ENCODE peak calls at places on chromosomes 11 and 22, in eight cellular contexts. S is psoas muscle, I is transverse colon, G is IMR-90, E is gastrocnemius medialis, X is upper lobe of left lung, H is colonic mucosa, D is lower lobe of right lung. Y is an unnamed sample. For H3K4me1, the result is how much of the 10 kb centered on the place peaks cover.

GRCh38 chr22:47376901-47377520 is 614.6 kb downstream of the TBC1D22A start:
- DNase-seq in S (no peak), I (no peak), G (no peak), E (no peak), X (peak), H (no peak), D (peak), Y (no peak)

GRCh38 chr22:29202231-29203192 is 3.2 kb upstream of the EMID1 start:
- DNase-seq in S (peak), I (peak), G (peak), E (peak), X (peak), H (peak), D (peak), Y (peak)

GRCh38 chr22:50626314-50626855 is 1.6 kb downstream of the ARSA start:
- DNase-seq in S (no peak), I (no peak), G (no peak), E (no peak), X (no peak), H (no peak), D (no peak), Y (no peak)

GRCh38 chr22:26276530-26277200 is 107.4 kb downstream of the SEZ6L start:
- DNase-seq in S (no peak), I (no peak), G (no peak), E (no peak), X (no peak), H (no peak), D (no peak), Y (no peak)

GRCh38 chr11:122751298-122752070 is 86.8 kb upstream of the CRTAM start:
- DNase-seq in S (no peak), I (no peak), G (peak), E (no peak), X (no peak), H (no peak), D (no peak), Y (no peak)

GRCh38 chr11:21475276-21475675 is 717.6 kb upstream of the ANO5 start:
- DNase-seq in S (no peak), I (no peak), G (no peak), E (no peak), X (no peak), H (no peak), D (no peak), Y (no peak)

GRCh38 chr22:22993184-22993583 is 77.1 kb upstream of the GNAZ start:
- DNase-seq in S (no peak), I (peak), G (no peak), E (no peak), X (no peak), H (peak), D (no peak), Y (no peak)

GRCh38 chr22:35345808-35346505 is 34.9 kb upstream of the HMOX1 start:
- DNase-seq in S (no peak), I (no peak), G (no peak), E (no peak), X (no peak), H (no peak), D (no peak), Y (no peak)

GRCh38 chr11:110077866-110078325 is 15.3 kb upstream of the ZC3H12C start:
- DNase-seq in S (no peak), I (no peak), G (peak), E (no peak), X (no peak), H (no peak), D (no peak), Y (no peak)

GRCh38 chr22:30894371-30894740 is 74.2 kb downstream of the MORC2 start:
- DNase-seq in S (no peak), I (no peak), G (no peak), E (no peak), X (no peak), H (no peak), D (no peak), Y (no peak)

GRCh38 chr22:44994399-44995281 is 15.2 kb downstream of the PHF21B start:
- DNase-seq in S (no peak), I (no peak), G (no peak), E (no peak), X (no peak), H (no peak), D (no peak), Y (no peak)

GRCh38 chr11:11320820-11321219 is 32.2 kb downstream of the CSNK2A3 start:
- DNase-seq in S (no peak), I (no peak), G (no peak), E (no peak), X (no peak), H (no peak), D (no peak), Y (no peak)

GRCh38 chr11:134754196-134754822 is 342.3 kb upstream of the B3GAT1 start:
- DNase-seq in S (no peak), I (no peak), G (no peak), E (no peak), X (no peak), H (no peak), D (no peak), Y (no peak)

GRCh38 chr11:45921561-45922424 is 663 bp upstream of the LARGE2 start:
- DNase-seq in S (peak), I (peak), G (no peak), E (peak), X (peak), H (peak), D (peak), Y (no peak)

GRCh38 chr11:112795142-112795815 is 165.9 kb upstream of the NCAM1 start:
- DNase-seq in S (peak), I (peak), G (peak), E (peak), X (no peak), H (peak), D (no peak), Y (no peak)

GRCh38 chr11:130190371-130190881 is 30.8 kb downstream of the ST14 start:
- DNase-seq in S (no peak), I (peak), G (no peak), E (no peak), X (no peak), H (peak), D (no peak), Y (no peak)

GRCh38 chr11:100908746-100909145 is 220.9 kb downstream of the PGR start:
- DNase-seq in S (no peak), I (no peak), G (peak), E (no peak), X (no peak), H (no peak), D (no peak), Y (no peak)

GRCh38 chr22:39914584-39914983 is 13.7 kb downstream of the GRAP2 start:
- DNase-seq in S (no peak), I (no peak), G (no peak), E (no peak), X (no peak), H (no peak), D (no peak), Y (no peak)

GRCh38 chr22:39913321-39913720 is 12.4 kb downstream of the GRAP2 start:
- DNase-seq in S (no peak), I (no peak), G (no peak), E (no peak), X (no peak), H (no peak), D (no peak), Y (no peak)

GRCh38 chr22:39916496-39916895 is 15.6 kb downstream of the GRAP2 start:
- DNase-seq in S (no peak), I (no peak), G (no peak), E (no peak), X (no peak), H (no peak), D (no peak), Y (no peak)

GRCh38 chr22:39915295-39915726 is 14.4 kb downstream of the GRAP2 start:
- DNase-seq in S (no peak), I (no peak), G (no peak), E (no peak), X (no peak), H (no peak), D (no peak), Y (no peak)

DNA sequence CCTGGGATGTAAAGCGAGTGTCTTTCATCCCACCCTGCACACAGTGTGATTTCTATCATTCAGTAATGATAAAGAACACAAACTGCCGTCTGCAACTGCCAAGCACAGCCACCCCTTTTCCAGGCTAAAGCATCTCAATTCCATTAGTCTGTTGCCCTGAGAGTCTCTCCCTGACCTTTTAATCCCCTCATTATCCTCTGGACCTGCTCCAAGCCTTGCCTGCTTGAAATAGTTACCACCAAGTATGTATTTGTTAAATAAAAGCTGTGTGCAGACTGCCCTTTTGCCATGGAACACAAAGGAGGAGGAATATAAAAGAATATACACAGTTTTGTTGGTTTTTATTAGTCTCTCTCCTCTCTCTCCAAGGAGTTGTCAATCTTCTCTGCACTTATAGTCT is 13.0 kb downstream of the GRAP2 start:
- DNase-seq in S (no peak), I (no peak), G (no peak), E (no peak), X (no peak), H (no peak), D (no peak), Y (no peak)
- H3K4me1 ChIP-seq in S (under half), I (under half), G (under half), E (under half), X (under half), H (under half), D (under half), Y (under half)

DNA sequence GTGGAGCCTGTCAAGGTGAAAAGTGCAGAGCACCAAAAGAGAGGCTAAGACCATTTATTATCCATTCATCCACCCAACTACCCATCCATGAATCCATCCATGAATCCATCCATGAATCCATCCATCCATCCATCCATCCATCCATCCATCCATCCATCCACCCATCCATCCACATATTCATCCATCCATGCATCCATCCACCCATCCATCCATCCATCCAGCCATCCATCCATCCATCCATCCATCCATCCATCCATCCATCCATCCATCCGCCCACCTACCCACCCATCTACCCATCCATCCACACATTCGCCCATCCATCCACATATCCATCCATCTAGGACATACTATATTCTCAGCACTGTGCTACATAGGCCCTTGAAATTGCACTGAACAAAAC is 68.0 kb downstream of the SYN3 start:
- DNase-seq in S (no peak), I (no peak), G (no peak), E (no peak), X (no peak), H (no peak), D (no peak), Y (no peak)
- H3K4me3 ChIP-seq in S (no peak), I (no peak), G (no peak), E (no peak), X (no peak), H (no peak), D (no peak), Y (no peak)

GRCh38 chr22:24521791-24522245 is 26.7 kb downstream of the UPB1 start:
- DNase-seq in S (peak), I (peak), G (peak), E (no peak), X (peak), H (peak), D (peak), Y (no peak)

GRCh38 chr22:24526191-24526590 is 28.7 kb downstream of the GUCD1 start:
- DNase-seq in S (no peak), I (no peak), G (peak), E (no peak), X (no peak), H (no peak), D (no peak), Y (no peak)

GRCh38 chr22:24529898-24530297 is 25.0 kb downstream of the GUCD1 start:
- DNase-seq in S (no peak), I (no peak), G (no peak), E (no peak), X (no peak), H (no peak), D (no peak), Y (no peak)

GRCh38 chr22:24523873-24524272 is 28.7 kb downstream of the UPB1 start:
- DNase-seq in S (peak), I (no peak), G (peak), E (no peak), X (no peak), H (no peak), D (no peak), Y (no peak)

GRCh38 chr22:24525416-24526037 is 29.4 kb downstream of the GUCD1 start:
- DNase-seq in S (peak), I (peak), G (peak), E (peak), X (peak), H (peak), D (peak), Y (peak)
- H3K27ac ChIP-seq in S (no peak), I (no peak), G (no peak), E (no peak), X (no peak), H (no peak), D (no peak), Y (no peak)

DNA sequence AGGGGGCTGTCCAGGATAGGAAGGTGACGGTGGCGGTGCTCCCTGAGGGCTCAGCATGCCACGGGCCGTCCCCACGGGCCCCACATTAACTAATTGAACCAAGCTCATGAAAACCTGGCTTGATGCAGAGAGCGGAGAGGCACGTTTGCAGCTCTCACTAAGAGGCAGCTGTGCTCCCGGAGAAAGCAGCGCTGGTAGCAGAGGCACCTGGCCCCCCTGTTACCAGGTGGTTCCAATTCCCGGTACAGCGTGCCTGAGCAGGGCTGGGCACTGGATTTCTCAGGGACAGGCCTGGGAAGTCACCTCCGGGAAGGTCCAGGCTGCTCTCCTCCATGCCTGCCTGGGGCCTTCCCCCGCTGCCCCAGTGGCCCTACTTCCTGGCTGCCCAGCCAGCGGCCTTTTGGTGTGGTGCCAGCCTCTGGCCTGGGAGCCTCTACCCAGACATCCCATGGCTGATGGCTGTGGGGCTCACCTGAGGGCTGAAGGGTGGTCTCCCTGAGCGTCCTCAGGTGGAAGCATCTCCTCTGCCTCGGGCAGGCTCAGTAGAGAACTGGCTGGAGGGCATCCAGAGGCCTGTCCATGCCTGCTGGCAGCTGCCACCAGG is 1.2 kb downstream of the KCNQ1 start:
- DNase-seq in S (peak), I (peak), G (no peak), E (no peak), X (peak), H (peak), D (peak), Y (no peak)
- H3K4me1 ChIP-seq in S (under half), I (under half), G (under half), E (under half), X (under half), H (under half), D (under half), Y (under half)

DNA sequence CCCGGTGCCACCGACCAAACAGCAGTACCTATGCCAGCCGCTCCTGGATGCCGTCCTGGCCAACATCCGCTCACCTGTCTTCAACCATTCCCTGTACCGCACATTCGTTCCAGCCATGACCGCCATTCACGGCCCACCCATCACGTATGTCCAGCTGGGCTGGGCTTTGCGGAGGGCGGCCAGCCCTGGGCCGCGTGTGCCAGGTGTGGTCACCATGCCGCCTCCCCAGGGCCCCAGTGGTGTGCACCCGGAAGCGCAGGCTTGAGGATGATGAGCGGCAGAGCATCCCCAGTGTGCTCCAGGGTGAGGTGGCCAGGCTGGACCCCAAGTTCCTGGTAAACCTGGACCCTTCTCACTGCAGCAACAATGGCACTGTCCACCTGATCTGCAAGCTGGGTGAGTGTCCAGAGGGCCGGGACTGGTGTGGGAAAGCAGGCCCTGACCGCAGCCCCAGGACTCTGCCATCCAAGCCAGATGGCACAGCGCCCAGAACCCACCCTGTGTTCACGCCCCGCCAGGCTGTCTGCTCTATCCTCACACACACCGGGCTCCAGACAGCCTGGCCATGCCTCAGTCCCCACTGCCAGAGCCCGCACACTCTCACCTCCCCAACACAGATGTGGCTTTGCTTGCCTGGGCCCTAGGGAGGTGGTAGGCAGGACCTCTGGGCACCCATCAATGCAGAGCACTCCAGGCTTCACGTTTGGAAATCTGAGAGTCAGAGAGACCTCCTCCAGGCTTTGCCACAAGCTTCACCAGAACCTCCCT is 77.6 kb downstream of the MED15 start:
- DNase-seq in S (no peak), I (no peak), G (no peak), E (no peak), X (no peak), H (no peak), D (peak), Y (no peak)
- H3K4me3 ChIP-seq in S (no peak), I (no peak), G (no peak), E (no peak), X (no peak), H (no peak), D (no peak), Y (no peak)

GRCh38 chr22:42511401-42511891 is 8.2 kb downstream of the RRP7A start:
- DNase-seq in S (no peak), I (peak), G (no peak), E (no peak), X (no peak), H (peak), D (no peak), Y (no peak)
- H3K27ac ChIP-seq in S (no peak), I (no peak), G (no peak), E (no peak), X (no peak), H (no peak), D (no peak), Y (no peak)

Y was measured in heart right ventricle.